ENCODE peak calls at places on chromosomes 12 and 14, in seven cellular contexts. X, A, I, Y, P, O and L are unnamed samples.

GRCh38 chr14:99578541-99579044 is 25.4 kb downstream of the CCDC85C start:
- DNase-seq in X (no peak), A (no peak), I (no peak), Y (peak), P (no peak), O (no peak), L (no peak)

GRCh38 chr14:104935026-104935650 is 10.5 kb downstream of the PLD4 start:
- DNase-seq in X (no peak), A (peak), I (no peak), Y (peak), P (no peak), O (peak), L (no peak)

GRCh38 chr12:71478277-71478676 is 38.7 kb downstream of the LGR5 start:
- DNase-seq in X (no peak), A (no peak), I (no peak), Y (no peak), P (no peak), O (no peak), L (no peak)

GRCh38 chr14:92832137-92832700 is 38.1 kb downstream of the GOLGA5 start:
- DNase-seq in X (no peak), A (no peak), I (no peak), Y (no peak), P (no peak), O (no peak), L (no peak)

GRCh38 chr14:23399591-23399990 is 8.5 kb downstream of the MYH6 start:
- DNase-seq in X (no peak), A (no peak), I (no peak), Y (peak), P (no peak), O (no peak), L (no peak)

GRCh38 chr12:6092784-6093722 is 31.4 kb downstream of the VWF start:
- DNase-seq in X (no peak), A (peak), I (no peak), Y (no peak), P (peak), O (peak), L (no peak)

GRCh38 chr12:124550123-124551089 is 17.0 kb downstream of the NCOR2 start:
- DNase-seq in X (no peak), A (no peak), I (no peak), Y (no peak), P (peak), O (no peak), L (no peak)

GRCh38 chr12:75863475-75863874 is 168.1 kb downstream of the PHLDA1 start:
- DNase-seq in X (no peak), A (no peak), I (no peak), Y (no peak), P (no peak), O (no peak), L (no peak)

GRCh38 chr12:113187588-113187987 is 2.1 kb downstream of the RITA1 start:
- DNase-seq in X (no peak), A (no peak), I (no peak), Y (no peak), P (no peak), O (no peak), L (no peak)

GRCh38 chr12:93311827-93312226 is 65.9 kb upstream of the NUDT4 start:
- DNase-seq in X (no peak), A (no peak), I (no peak), Y (no peak), P (no peak), O (no peak), L (no peak)

GRCh38 chr12:5013206-5013830 is 30.4 kb upstream of the KCNA5 start:
- DNase-seq in X (no peak), A (no peak), I (no peak), Y (no peak), P (no peak), O (no peak), L (no peak)

GRCh38 chr12:2756756-2757155 is 38.0 kb upstream of the FKBP4 start:
- DNase-seq in X (no peak), A (no peak), I (no peak), Y (no peak), P (no peak), O (no peak), L (no peak)

GRCh38 chr12:63196168-63196567 is 45.2 kb upstream of the AVPR1A start:
- DNase-seq in X (no peak), A (no peak), I (no peak), Y (no peak), P (no peak), O (no peak), L (no peak)

GRCh38 chr14:22888662-22889061 is 5.6 kb downstream of the REM2 start:
- DNase-seq in X (no peak), A (no peak), I (no peak), Y (no peak), P (peak), O (no peak), L (no peak)

GRCh38 chr14:51521764-51522163 is 129.9 kb upstream of the FRMD6 start:
- DNase-seq in X (no peak), A (no peak), I (no peak), Y (no peak), P (no peak), O (no peak), L (no peak)

GRCh38 chr14:90656986-90657385 is 159.2 kb downstream of the TTC7B start:
- DNase-seq in X (no peak), A (no peak), I (no peak), Y (no peak), P (no peak), O (no peak), L (no peak)

GRCh38 chr14:64682843-64683242 is 21.4 kb upstream of the PLEKHG3 start:
- DNase-seq in X (no peak), A (no peak), I (no peak), Y (no peak), P (no peak), O (no peak), L (no peak)

GRCh38 chr12:119992129-119992705 is 3.2 kb downstream of the BICDL1 start:
- DNase-seq in X (no peak), A (no peak), I (no peak), Y (no peak), P (no peak), O (no peak), L (no peak)

GRCh38 chr14:58749066-58749669 is 111.4 kb downstream of the DACT1 start:
- DNase-seq in X (no peak), A (no peak), I (peak), Y (no peak), P (peak), O (no peak), L (no peak)

GRCh38 chr12:47340391-47341015 is 260.7 kb upstream of the AMIGO2 start:
- DNase-seq in X (no peak), A (no peak), I (no peak), Y (no peak), P (no peak), O (no peak), L (no peak)

GRCh38 chr14:93369393-93370266 is 22.6 kb downstream of the COX8C start:
- DNase-seq in X (no peak), A (no peak), I (peak), Y (no peak), P (peak), O (no peak), L (no peak)

GRCh38 chr14:90522585-90523191 is 125.9 kb downstream of the CALM1 start:
- DNase-seq in X (no peak), A (no peak), I (no peak), Y (peak), P (peak), O (no peak), L (peak)

GRCh38 chr14:22177870-22178269 is 411.2 kb downstream of the DAD1 start:
- DNase-seq in X (no peak), A (no peak), I (no peak), Y (no peak), P (no peak), O (no peak), L (no peak)

GRCh38 chr12:42798811-42799438 is 209.4 kb upstream of the PRICKLE1 start:
- DNase-seq in X (no peak), A (no peak), I (no peak), Y (no peak), P (peak), O (no peak), L (no peak)

GRCh38 chr14:72917420-72917819 is 8.8 kb upstream of the DCAF4 start:
- DNase-seq in X (no peak), A (no peak), I (no peak), Y (no peak), P (no peak), O (no peak), L (no peak)

GRCh38 chr14:32818576-32818975 is 120.1 kb upstream of the NPAS3 start:
- DNase-seq in X (no peak), A (no peak), I (no peak), Y (no peak), P (no peak), O (no peak), L (peak)

GRCh38 chr12:113788020-113788856 is 177.9 kb downstream of the RBM19 start:
- DNase-seq in X (no peak), A (no peak), I (no peak), Y (no peak), P (no peak), O (no peak), L (no peak)

GRCh38 chr14:104314251-104314941 is 176.0 kb downstream of the KIF26A start:
- DNase-seq in X (no peak), A (no peak), I (no peak), Y (no peak), P (no peak), O (peak), L (no peak)

GRCh38 chr14:61493239-61493638 is 171.9 kb downstream of the PRKCH start:
- DNase-seq in X (no peak), A (no peak), I (no peak), Y (no peak), P (peak), O (no peak), L (no peak)

GRCh38 chr12:80222261-80222660 is 122.9 kb downstream of the OTOGL start:
- DNase-seq in X (no peak), A (no peak), I (no peak), Y (no peak), P (no peak), O (no peak), L (no peak)

GRCh38 chr12:106582661-106583577 is at the start of gene RFX4:
- DNase-seq in X (no peak), A (no peak), I (no peak), Y (no peak), P (no peak), O (no peak), L (no peak)

GRCh38 chr12:129080413-129080812 is 227.1 kb downstream of the GLT1D1 start:
- DNase-seq in X (no peak), A (no peak), I (no peak), Y (no peak), P (no peak), O (no peak), L (no peak)

GRCh38 chr12:8156416-8156815 is 399 bp upstream of the ZNF705A start:
- DNase-seq in X (no peak), A (no peak), I (no peak), Y (no peak), P (peak), O (no peak), L (no peak)

GRCh38 chr12:71551529-71551928 is 111.9 kb downstream of the LGR5 start:
- DNase-seq in X (no peak), A (no peak), I (no peak), Y (no peak), P (peak), O (no peak), L (no peak)

GRCh38 chr14:79254069-79254775 is 957.1 kb downstream of the DIO2 start:
- DNase-seq in X (no peak), A (no peak), I (no peak), Y (no peak), P (peak), O (no peak), L (no peak)